ENCODE peak calls at places on chromosomes 6 and 20, in five cellular contexts. M is PC-9, F is WERI-Rb-1, H is upper lobe of left lung, N is A549. R is an unnamed sample.

GRCh38 chr6:39520411-39520810 is 197.9 kb upstream of the KCNK16 start:
- DNase-seq in M (no peak), N (no peak), F (no peak), H (no peak), R (no peak)

GRCh38 chr6:166989427-166990034 is 9.7 kb upstream of the CEP43 start:
- DNase-seq in N (no peak), H (no peak), F (no peak), M (no peak), R (no peak)

GRCh38 chr6:15171026-15171425 is 74.8 kb upstream of the JARID2 start:
- DNase-seq in M (no peak), N (no peak), H (no peak), F (peak; percentile 74), R (no peak)

GRCh38 chr6:31680841-31681671 is at the start of gene LY6G5C:
- DNase-seq in H (peak; percentile 88), F (peak; percentile 89), M (peak; percentile 82), N (peak; percentile 67), R (peak; percentile 86)

GRCh38 chr6:127923135-127923534 is 22.3 kb upstream of the THEMIS start:
- DNase-seq in F (no peak), N (no peak), M (no peak), H (no peak), R (no peak)

GRCh38 chr6:109296305-109296915 is 85.9 kb downstream of the CD164 start:
- DNase-seq in H (no peak), M (no peak), F (no peak), N (no peak), R (no peak)

GRCh38 chr20:4809707-4810106 is 88.0 kb downstream of the PRND start:
- DNase-seq in M (no peak), H (no peak), F (no peak), N (no peak), R (no peak)

GRCh38 chr6:14100098-14100497 is 17.5 kb upstream of the CD83 start:
- DNase-seq in N (no peak), F (no peak), H (no peak), M (no peak), R (no peak)

DNA sequence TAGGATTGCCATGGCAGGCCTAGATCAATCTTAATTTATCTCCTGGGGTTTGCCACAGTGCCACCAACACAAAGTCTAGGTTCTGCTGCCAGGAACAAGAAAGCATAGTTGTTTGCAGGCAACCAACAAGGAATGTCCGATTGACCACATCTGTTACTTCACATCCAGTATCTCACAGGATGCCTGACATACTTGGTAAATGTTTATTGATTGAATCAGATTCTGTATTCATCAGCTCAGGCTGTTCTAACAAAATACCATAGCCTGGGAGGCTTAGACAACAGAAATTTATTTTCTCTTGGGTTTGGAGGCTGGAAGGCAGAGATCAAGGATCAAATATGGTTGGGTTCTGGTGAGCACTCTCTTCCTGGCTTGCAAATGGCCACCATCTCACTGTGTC is 26.3 kb upstream of the MC3R start:
- DNase-seq in H (no peak), F (no peak), M (peak; percentile 17), N (no peak), R (no peak)
- H3K9me3 ChIP-seq in H (no peaks in the 10 kb centered on the region), F (peaks cover 10% of the 10 kb centered on the region), M (no peaks in the 10 kb centered on the region), N (no peaks in the 10 kb centered on the region), R (no peaks in the 10 kb centered on the region)

DNA sequence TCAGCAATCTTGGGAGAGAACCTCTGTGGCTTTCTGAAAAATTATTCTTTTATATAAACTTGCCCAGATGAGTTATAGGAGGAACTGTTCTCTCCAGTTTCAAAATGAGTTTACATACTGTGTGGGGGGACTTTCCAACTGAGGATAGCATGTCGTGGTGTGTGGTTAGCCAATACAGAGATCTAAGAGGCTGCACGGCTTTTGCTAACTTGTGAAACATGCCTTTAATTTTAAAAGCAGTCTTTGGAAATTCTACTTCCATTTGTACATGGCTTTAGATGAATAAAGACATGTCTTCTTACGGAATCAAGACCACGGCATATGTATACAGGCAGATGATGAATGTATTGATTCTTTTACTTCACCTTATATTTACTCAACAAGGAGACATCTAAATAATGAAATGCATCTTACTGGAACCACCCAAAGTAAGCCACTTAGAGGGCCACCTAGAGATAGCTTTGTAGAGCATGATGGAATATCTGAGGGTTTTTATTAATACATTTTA is 39.8 kb downstream of the HIVEP1 start:
- DNase-seq in H (no peak), F (no peak), N (no peak), M (no peak), R (no peak)
- TF ChIP-seq CTCF in H (no peak), F (no peak), N (no peak), M (no peak), R (no peak)

DNA sequence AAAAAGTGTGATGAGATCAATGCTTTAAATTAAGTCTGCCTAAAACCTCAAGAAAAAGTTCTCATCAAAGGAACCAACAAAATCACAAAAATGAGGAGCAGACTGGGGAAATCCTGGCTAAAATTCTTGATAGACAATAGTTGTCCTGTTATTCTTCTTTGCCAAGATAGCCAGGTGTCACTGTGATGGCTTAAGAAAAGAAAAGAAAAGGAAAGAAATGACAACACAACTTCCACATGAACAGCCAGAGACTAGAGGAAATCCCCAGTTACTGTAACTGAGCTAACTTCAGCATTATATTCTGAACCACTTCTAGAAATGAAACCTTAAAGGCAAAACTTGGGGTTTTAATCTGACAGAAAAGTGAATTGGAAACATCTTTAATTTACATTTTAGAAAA is 129.6 kb downstream of the CD24 start:
- DNase-seq in F (no peak), H (no peak), M (no peak), N (no peak), R (no peak)
- H3K9me3 ChIP-seq in F (no peaks in the 10 kb centered on the region), H (no peaks in the 10 kb centered on the region), M (no peaks in the 10 kb centered on the region), N (no peaks in the 10 kb centered on the region), R (no peaks in the 10 kb centered on the region)

GRCh38 chr6:146526192-146526591 is 17.4 kb upstream of the RAB32 start:
- DNase-seq in F (no peak), N (no peak), M (no peak), H (no peak), R (no peak)
- TF ChIP-seq CTCF in F (peak; percentile 27), N (peak; percentile 33), M (peak; percentile 54), H (no peak), R (no peak)

GRCh38 chr6:17897681-17898080 is 89.8 kb downstream of the KIF13A start:
- DNase-seq in N (no peak), M (no peak), H (no peak), F (no peak), R (no peak)
- H3K9me3 ChIP-seq in N (peaks cover 46% of the 10 kb centered on the region), M (peaks cover 34% of the 10 kb centered on the region), H (peaks cover 16% of the 10 kb centered on the region), F (peaks cover 21% of the 10 kb centered on the region), R (peaks cover 18% of the 10 kb centered on the region)

DNA sequence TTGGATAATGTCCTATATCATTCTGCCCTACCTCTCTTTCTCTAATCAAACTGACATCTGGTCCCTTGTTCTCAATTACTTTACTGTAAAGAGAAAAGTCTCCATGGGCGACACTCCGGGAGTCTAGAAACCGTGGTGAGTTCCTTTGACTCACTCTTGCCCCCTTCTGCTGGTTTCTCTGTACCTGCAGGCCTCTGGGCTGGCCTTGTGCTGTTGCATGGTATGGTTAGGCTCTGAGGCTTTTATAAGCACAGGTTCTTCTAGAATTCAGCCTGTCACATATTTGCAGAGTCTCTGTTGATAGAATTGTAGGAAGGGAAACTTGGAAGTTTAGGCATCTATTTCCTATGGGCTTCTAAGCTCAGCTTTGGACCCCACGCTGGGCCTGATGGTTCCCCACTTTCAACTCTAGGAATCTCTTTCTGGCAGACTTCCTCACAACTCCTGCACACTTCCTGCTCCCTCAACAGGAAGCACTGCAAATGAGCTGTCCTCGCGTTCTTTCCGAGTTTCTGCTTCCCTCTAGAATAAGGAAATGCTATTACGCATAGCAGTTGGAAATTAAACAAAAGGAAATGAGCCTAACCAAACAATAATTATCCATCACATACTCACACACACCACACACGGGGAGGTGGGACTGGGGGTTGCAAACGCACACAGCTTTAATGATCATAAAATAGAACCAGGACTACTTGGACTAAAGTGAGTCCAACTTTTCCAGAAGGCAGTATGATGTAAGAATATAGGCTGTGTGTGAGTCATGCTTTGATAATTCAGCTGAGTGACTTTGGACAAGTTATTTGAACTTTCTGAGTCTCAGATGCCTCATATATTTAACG is 683.3 kb downstream of the QKI start:
- DNase-seq in N (no peak), H (no peak), F (peak; percentile 47), M (no peak), R (peak; percentile 38)
- TF ChIP-seq CTCF in N (no peak), H (no peak), F (peak; percentile 52), M (no peak), R (no peak)

GRCh38 chr20:60283281-60283680 is 325.1 kb downstream of the CDH26 start:
- DNase-seq in N (no peak), H (no peak), M (no peak), F (no peak), R (no peak)
- H3K9me3 ChIP-seq in N (peaks cover 11% of the 10 kb centered on the region), H (no peaks in the 10 kb centered on the region), M (peaks cover 20% of the 10 kb centered on the region), F (peaks cover 17% of the 10 kb centered on the region), R (no peaks in the 10 kb centered on the region)

GRCh38 chr6:37638414-37639079 is 59.1 kb downstream of the MDGA1 start:
- DNase-seq in H (no peak), F (no peak), M (peak; percentile 82), N (no peak), R (no peak)
- TF ChIP-seq CTCF in H (no peak), F (no peak), M (no peak), N (no peak), R (no peak)

GRCh38 chr6:4828187-4828698 is 52.0 kb downstream of the CDYL start:
- DNase-seq in N (no peak), M (no peak), F (no peak), H (no peak), R (no peak)
- H3K9me3 ChIP-seq in N (peaks cover 26% of the 10 kb centered on the region), M (no peaks in the 10 kb centered on the region), F (peaks cover 15% of the 10 kb centered on the region), H (peaks cover 35% of the 10 kb centered on the region), R (peaks cover 29% of the 10 kb centered on the region)

DNA sequence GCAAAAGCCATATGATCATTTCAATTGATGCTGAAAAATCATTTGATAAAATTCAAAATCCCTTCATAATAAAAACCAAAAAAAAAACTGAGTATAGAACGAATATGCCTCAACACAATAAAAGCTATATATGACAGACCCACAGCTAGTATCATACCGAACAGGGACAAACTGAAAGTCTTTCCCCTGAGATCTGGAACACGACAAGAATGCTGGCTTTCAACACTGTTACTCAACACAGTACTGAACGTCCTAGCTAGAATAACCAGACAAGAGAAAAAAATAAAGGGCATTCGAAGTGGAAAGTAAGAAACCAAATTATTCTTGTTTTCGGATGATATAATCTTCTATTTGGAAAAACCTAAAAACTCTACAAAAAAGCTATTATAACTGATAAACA is 559.9 kb downstream of the EPM2A start:
- DNase-seq in M (no peak), H (no peak), F (no peak), N (no peak), R (no peak)
- TF ChIP-seq CTCF in M (no peak), H (no peak), F (no peak), N (no peak), R (no peak)